ENCODE peak calls at places on chromosomes 1 and 21, in nine cellular contexts. M is NCI-H748 treated with DMSO at 0.1 percent for 48 hours, K is neuronal stem cell, X is RWPE1, T is EL, E is NCI-H1694 treated with DMSO at 0.1 percent for 48 hours, B is GM04503, R is IMR-90, I is A549. D is an unnamed sample.

GRCh38 chr1:31795801-31796621 is 19.8 kb downstream of the SPOCD1 start:
- DNase-seq in M (no peak), K (no peak), X (no peak), T (peak; percentile 85), E (peak; percentile 76), B (no peak), R (peak; percentile 87), I (no peak), D (no peak)

GRCh38 chr1:235270625-235271024 is 57.4 kb downstream of the ARID4B start:
- DNase-seq in M (no peak), K (no peak), X (no peak), T (peak; percentile 37), E (no peak), B (no peak), R (peak; percentile 45), I (no peak), D (no peak)

GRCh38 chr1:39205102-39205780 is 746 bp downstream of the MACF1 start:
- DNase-seq in M (no peak), K (no peak), X (peak; percentile 50), T (peak; percentile 94), E (no peak), B (peak; percentile 42), R (peak; percentile 76), I (no peak), D (no peak)

GRCh38 chr1:48947761-48948537 is 171.3 kb upstream of the BEND5 start:
- DNase-seq in M (no peak), K (no peak), X (no peak), T (no peak), E (peak; percentile 91), B (no peak), R (no peak), I (no peak), D (no peak)

GRCh38 chr1:67947114-67947513 is 103.3 kb downstream of the DIRAS3 start:
- DNase-seq in M (no peak), K (no peak), X (no peak), T (no peak), E (no peak), B (no peak), R (no peak), I (no peak), D (no peak)

GRCh38 chr1:1616045-1616821 is 933 bp downstream of the MIB2 start:
- DNase-seq in M (no peak), K (no peak), X (no peak), T (peak; percentile 36), E (no peak), B (no peak), R (peak; percentile 37), I (no peak), D (peak; percentile 64)

GRCh38 chr1:246052603-246053002 is 454.5 kb downstream of the SMYD3 start:
- DNase-seq in M (no peak), K (no peak), X (no peak), T (no peak), E (no peak), B (no peak), R (no peak), I (no peak), D (no peak)

GRCh38 chr21:35945089-35945671 is 115.1 kb downstream of the SETD4 start:
- DNase-seq in M (no peak), K (no peak), X (no peak), T (no peak), E (no peak), B (no peak), R (no peak), I (no peak), D (no peak)

GRCh38 chr21:32771134-32771523 is 426 bp downstream of the PAXBP1 start:
- DNase-seq in M (no peak), K (no peak), X (peak; percentile 61), T (peak; percentile 70), E (no peak), B (no peak), R (peak; percentile 56), I (peak; percentile 20), D (no peak)

GRCh38 chr1:64001038-64001437 is 202.4 kb upstream of the UBE2U start:
- DNase-seq in M (no peak), K (no peak), X (no peak), T (no peak), E (no peak), B (no peak), R (no peak), I (no peak), D (no peak)

GRCh38 chr1:32798191-32798590 is 19.0 kb downstream of the YARS1 start:
- DNase-seq in M (no peak), K (no peak), X (no peak), T (peak; percentile 91), E (no peak), B (no peak), R (peak; percentile 84), I (no peak), D (no peak)

GRCh38 chr21:15141236-15141970 is 76.6 kb upstream of the NRIP1 start:
- DNase-seq in M (no peak), K (no peak), X (no peak), T (no peak), E (no peak), B (no peak), R (no peak), I (peak; percentile 21), D (no peak)

GRCh38 chr1:944341-945325 is 14.4 kb downstream of the NOC2L start:
- DNase-seq in M (no peak), K (no peak), X (no peak), T (no peak), E (peak; percentile 75), B (no peak), R (peak; percentile 83), I (no peak), D (no peak)

GRCh38 chr1:171141336-171142051 is 43.6 kb upstream of the FMO2 start:
- DNase-seq in M (no peak), K (no peak), X (no peak), T (peak; percentile 81), E (no peak), B (peak; percentile 91), R (peak; percentile 96), I (no peak), D (no peak)

GRCh38 chr1:225517697-225518096 is 89.9 kb upstream of the LBR start:
- DNase-seq in M (no peak), K (no peak), X (no peak), T (no peak), E (no peak), B (no peak), R (no peak), I (no peak), D (no peak)

GRCh38 chr1:48916121-48917069 is 139.7 kb upstream of the BEND5 start:
- DNase-seq in M (peak; percentile 78), K (peak; percentile 38), X (peak; percentile 21), T (peak; percentile 47), E (peak; percentile 72), B (peak; percentile 35), R (peak; percentile 2), I (peak; percentile 21), D (no peak)

GRCh38 chr1:160618763-160619274 is 28.0 kb downstream of the SLAMF1 start:
- DNase-seq in M (peak; percentile 0), K (no peak), X (no peak), T (no peak), E (peak; percentile 98), B (no peak), R (no peak), I (peak; percentile 31), D (peak; percentile 16)

GRCh38 chr1:14332158-14332557 is 266.3 kb upstream of the KAZN start:
- DNase-seq in M (no peak), K (no peak), X (no peak), T (no peak), E (no peak), B (no peak), R (no peak), I (no peak), D (no peak)